ENCODE peak calls at places on chromosomes 2 and 18, in four cellular contexts. G is endothelial cell, C is H9, T is CD14-positive monocyte. V is an unnamed sample.

GRCh38 chr2:234203135-234203984 is 152.9 kb downstream of the SPP2 start:
- DNase-seq in G (no peak), C (no peak), T (no peak), V (no peak)

GRCh38 chr18:36296591-36297418 is 708 bp upstream of the FHOD3 start:
- DNase-seq in C (peak; percentile 86), G (peak; percentile 82), T (no peak), V (no peak)

GRCh38 chr2:136538489-136538888 is 226.9 kb upstream of the THSD7B start:
- DNase-seq in G (no peak), C (no peak), T (no peak), V (no peak)

GRCh38 chr2:173657996-173658717 is 303.5 kb downstream of the CDCA7 start:
- DNase-seq in C (no peak), G (no peak), T (no peak), V (no peak)

GRCh38 chr18:45056907-45057306 is 376.2 kb downstream of the SETBP1 start:
- DNase-seq in C (no peak), T (no peak), G (no peak), V (no peak)

GRCh38 chr2:199716807-199717586 is 134.0 kb downstream of the FTCDNL1 start:
- DNase-seq in C (no peak), T (no peak), G (no peak), V (no peak)

GRCh38 chr2:955829-956731 is 5.4 kb downstream of the SNTG2 start:
- DNase-seq in T (no peak), G (no peak), C (peak; percentile 73), V (no peak)

GRCh38 chr2:100446696-100447095 is 23.6 kb upstream of the NMS start:
- DNase-seq in T (no peak), G (no peak), C (no peak), V (no peak)

GRCh38 chr2:157897106-157897971 is 21.2 kb upstream of the ACVR1 start:
- DNase-seq in G (no peak), C (no peak), T (no peak), V (no peak)

GRCh38 chr2:236825989-236826510 is 256.4 kb downstream of the ACKR3 start:
- DNase-seq in G (no peak), C (no peak), T (no peak), V (no peak)

GRCh38 chr2:112877423-112877822 is 33.5 kb upstream of the IL37 start:
- DNase-seq in T (no peak), C (no peak), G (no peak), V (no peak)

GRCh38 chr18:39494211-39494896 is 1928.8 kb upstream of the CELF4 start:
- DNase-seq in T (no peak), C (no peak), G (no peak), V (no peak)

GRCh38 chr2:173764094-173764493 is 201.1 kb downstream of the SP3 start:
- DNase-seq in G (no peak), C (no peak), T (no peak), V (no peak)

GRCh38 chr18:79754831-79755351 is 42.8 kb upstream of the KCNG2 start:
- DNase-seq in T (peak; percentile 22), C (no peak), G (no peak), V (no peak)

GRCh38 chr18:10057808-10058791 is 144.3 kb downstream of the VAPA start:
- DNase-seq in T (no peak), C (no peak), G (no peak), V (no peak)

GRCh38 chr2:176488446-176488845 is 219.2 kb downstream of the MTX2 start:
- DNase-seq in T (no peak), G (no peak), C (no peak), V (no peak)

GRCh38 chr18:26307161-26307773 is 81.0 kb downstream of the TAF4B start:
- DNase-seq in G (peak; percentile 50), T (no peak), C (no peak), V (no peak)

GRCh38 chr2:237154050-237154638 is 68.5 kb downstream of the COPS8 start:
- DNase-seq in G (peak; percentile 39), C (peak; percentile 71), T (no peak), V (no peak)

GRCh38 chr2:63712748-63713147 is 124.0 kb downstream of the MDH1 start:
- DNase-seq in T (no peak), C (no peak), G (no peak), V (no peak)

GRCh38 chr2:232633413-232634318 is at the start of gene EFHD1:
- DNase-seq in G (peak; percentile 72), T (no peak), C (peak; percentile 87), V (peak; percentile 98)

GRCh38 chr18:69992776-69993175 is 45.1 kb upstream of the CD226 start:
- DNase-seq in C (no peak), G (no peak), T (no peak), V (no peak)

GRCh38 chr2:102065675-102066252 is 74.0 kb downstream of the IL1R2 start:
- DNase-seq in T (peak; percentile 59), G (no peak), C (no peak), V (no peak)

GRCh38 chr2:200966770-200967169 is 3.3 kb upstream of the ORC2 start:
- DNase-seq in T (no peak), G (no peak), C (no peak), V (no peak)

GRCh38 chr2:28445448-28446258 is 50.2 kb upstream of the PLB1 start:
- DNase-seq in T (peak; percentile 87), C (no peak), G (no peak), V (no peak)

GRCh38 chr2:197786010-197786877 is 1.1 kb upstream of the BOLL start:
- DNase-seq in G (peak; percentile 72), C (peak; percentile 91), T (peak; percentile 44), V (peak; percentile 86)

GRCh38 chr18:36831139-36831538 is 2.2 kb downstream of the KIAA1328 start:
- DNase-seq in G (no peak), T (no peak), C (no peak), V (no peak)

GRCh38 chr2:226828164-226828563 is 7.7 kb upstream of the RHBDD1 start:
- DNase-seq in G (no peak), T (no peak), C (no peak), V (no peak)

GRCh38 chr2:31922542-31923408 is 88.0 kb downstream of the MEMO1 start:
- DNase-seq in T (no peak), G (no peak), C (no peak), V (no peak)

GRCh38 chr18:48975221-48975816 is 24.6 kb upstream of the SMAD7 start:
- DNase-seq in T (no peak), G (no peak), C (no peak), V (no peak)

GRCh38 chr18:7524786-7525185 is 42.3 kb upstream of the PTPRM start:
- DNase-seq in T (no peak), C (no peak), G (no peak), V (no peak)

GRCh38 chr18:11728247-11728646 is 39.2 kb downstream of the GNAL start:
- DNase-seq in T (no peak), G (peak; percentile 18), C (peak; percentile 57), V (no peak)

GRCh38 chr2:216299588-216299987 is 72.7 kb downstream of the MARCHF4 start:
- DNase-seq in T (no peak), C (no peak), G (no peak), V (no peak)

GRCh38 chr2:224165901-224166319 is 126.8 kb upstream of the SERPINE2 start:
- DNase-seq in C (no peak), G (no peak), T (no peak), V (no peak)

GRCh38 chr2:227183657-227184367 is 19.4 kb downstream of the COL4A3 start:
- DNase-seq in C (no peak), T (no peak), G (no peak), V (no peak)

GRCh38 chr2:46827274-46827930 is 88.2 kb downstream of the MCFD2 start:
- DNase-seq in C (no peak), G (no peak), T (no peak), V (peak; percentile 79)

GRCh38 chr2:104849618-104850097 is 4.3 kb upstream of the POU3F3 start:
- DNase-seq in T (no peak), C (peak; percentile 63), G (peak; percentile 81), V (no peak)

GRCh38 chr2:110771549-110772382 is 39.4 kb downstream of the ACOXL start:
- DNase-seq in T (no peak), C (peak; percentile 53), G (no peak), V (no peak)

GRCh38 chr18:59308201-59309014 is 10.0 kb downstream of the CPLX4 start:
- DNase-seq in G (peak; percentile 91), C (peak; percentile 76), T (no peak), V (no peak)
- TF ChIP-seq CTCF in G (peak; percentile 74), C (peak; percentile 88), T (peak; percentile 80), V (peak; percentile 96)

GRCh38 chr18:58540381-58540943 is 88.4 kb downstream of the ALPK2 start:
- DNase-seq in C (no peak), G (no peak), T (no peak), V (no peak)

GRCh38 chr18:58539659-58540380 is 89.1 kb downstream of the ALPK2 start:
- DNase-seq in C (no peak), T (no peak), G (no peak), V (no peak)

GRCh38 chr18:58541789-58542425 is 87.0 kb downstream of the ALPK2 start:
- DNase-seq in T (peak; percentile 72), G (no peak), C (no peak), V (no peak)

GRCh38 chr18:58542426-58543159 is 86.3 kb downstream of the ALPK2 start:
- DNase-seq in G (no peak), C (no peak), T (no peak), V (no peak)

DNA sequence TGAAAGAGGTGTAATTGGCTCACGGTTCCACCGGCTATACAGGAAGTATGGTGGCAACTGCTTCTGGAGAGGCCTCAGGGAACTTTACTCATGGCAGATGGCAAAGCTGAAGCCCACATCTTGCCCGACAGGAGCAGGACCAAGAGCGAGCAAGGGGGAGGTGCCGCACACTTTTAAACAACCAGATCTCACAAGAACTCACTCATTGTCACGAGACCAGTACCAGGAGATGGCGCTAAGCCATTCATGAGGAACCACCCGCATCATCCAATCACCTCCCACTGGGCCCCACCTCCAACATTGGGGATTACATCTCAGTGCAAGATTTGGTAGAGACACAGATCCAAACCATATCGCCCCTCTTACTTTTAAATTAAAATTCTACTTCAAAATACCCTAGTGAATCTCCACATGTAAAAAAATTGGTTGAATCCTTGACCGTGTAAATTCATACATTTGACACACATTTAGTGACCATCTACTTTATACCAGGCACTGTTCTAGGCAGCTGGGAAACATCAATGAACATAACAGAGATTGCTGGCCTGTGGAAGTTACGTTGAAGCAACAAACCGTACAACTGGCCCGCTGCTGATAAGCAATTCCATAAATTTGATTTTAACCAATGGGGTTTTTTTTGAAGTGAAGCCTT is 87.6 kb downstream of the ALPK2 start:
- DNase-seq in T (no peak), G (no peak), C (peak; percentile 73), V (no peak)
- TF ChIP-seq CTCF in T (no peak), G (no peak), C (peak; percentile 72), V (peak; percentile 67)

GRCh38 chr2:8662239-8662879 is 19.5 kb upstream of the ID2 start:
- DNase-seq in C (no peak), G (no peak), T (no peak), V (no peak)
- TF ChIP-seq CTCF in C (no peak), G (no peak), T (no peak), V (peak; percentile 45)

DNA sequence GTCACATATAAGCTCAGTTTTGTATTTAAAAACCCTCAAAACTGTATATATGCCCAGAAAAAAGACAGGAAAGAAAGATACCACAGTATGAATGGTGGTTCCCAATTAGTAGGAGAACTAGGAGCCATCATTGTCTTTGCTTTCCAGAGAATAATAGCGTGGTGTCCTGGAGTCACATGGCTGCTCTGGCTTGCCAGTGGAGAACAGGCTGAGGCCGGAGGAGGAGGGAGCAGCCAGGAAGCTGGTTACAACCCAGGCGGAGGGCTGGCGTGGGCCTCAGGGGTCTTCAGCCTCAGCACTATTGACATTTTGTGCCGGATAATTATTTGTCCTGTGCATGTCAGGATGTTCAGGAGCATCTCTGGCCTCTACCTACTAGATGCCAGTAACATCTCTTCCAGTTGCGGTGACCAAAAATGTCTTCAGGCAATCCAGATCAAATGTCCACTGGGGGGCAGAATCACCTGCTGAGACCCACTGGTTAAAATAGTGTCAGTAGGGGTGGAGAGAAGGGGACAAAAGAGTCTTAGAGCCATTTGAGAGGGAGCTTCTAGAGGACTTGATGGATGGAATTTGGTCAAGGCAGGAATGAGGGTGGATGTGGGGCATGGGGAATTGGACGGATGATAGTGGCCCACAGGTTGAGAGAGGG is 144.8 kb downstream of the AGAP1 start:
- DNase-seq in T (no peak), C (no peak), G (peak; percentile 30), V (no peak)
- TF ChIP-seq CTCF in T (no peak), C (peak; percentile 55), G (no peak), V (peak; percentile 23)

V was measured in chondrocyte.